ENCODE peak calls at places on chromosomes 5 and 9, in six cellular contexts. Z is GM23338, Q is NCI-H345, U is amniotic stem cell, W is midbrain, G is OCI-LY7. R is an unnamed sample.

GRCh38 chr5:53109041-53109435 is 519 bp downstream of the MOCS2 start:
- DNase-seq in Q (peak), G (peak), Z (peak), U (no peak), W (peak), R (no peak)

GRCh38 chr9:34242830-34243229 is 64.0 kb downstream of the UBAP1 start:
- DNase-seq in W (no peak), Z (no peak), Q (no peak), U (no peak), G (no peak), R (no peak)

GRCh38 chr9:127968717-127969383 is 11.9 kb downstream of the EEIG1 start:
- DNase-seq in Q (peak), G (no peak), W (peak), U (peak), Z (no peak), R (peak)

GRCh38 chr9:35489313-35490154 is at the start of gene RUSC2:
- DNase-seq in W (peak), Q (peak), Z (peak), G (peak), U (peak), R (peak)

GRCh38 chr9:93588641-93589609 is 12.5 kb downstream of the PHF2 start:
- DNase-seq in Q (no peak), Z (no peak), W (no peak), U (no peak), G (no peak), R (no peak)

GRCh38 chr9:99922711-99923030 is 16.2 kb downstream of the STX17 start:
- DNase-seq in G (no peak), Q (no peak), U (no peak), Z (no peak), W (no peak), R (no peak)

GRCh38 chr5:101728933-101729332 is 567.2 kb downstream of the SLCO4C1 start:
- DNase-seq in U (no peak), G (no peak), Q (peak), Z (peak), W (no peak), R (no peak)

GRCh38 chr5:133817456-133817855 is 151.0 kb downstream of the C5orf15 start:
- DNase-seq in W (no peak), G (no peak), U (no peak), Q (no peak), Z (no peak), R (no peak)

GRCh38 chr5:76604838-76605237 is 18.4 kb downstream of the F2RL2 start:
- DNase-seq in U (no peak), Z (no peak), Q (no peak), W (no peak), G (no peak), R (peak)

GRCh38 chr5:31066655-31067328 is 126.7 kb upstream of the CDH6 start:
- DNase-seq in Z (no peak), G (no peak), W (no peak), U (peak), Q (no peak), R (no peak)

GRCh38 chr9:137724114-137724445 is 105.3 kb downstream of the EHMT1 start:
- DNase-seq in W (no peak), G (no peak), Q (no peak), U (no peak), Z (peak), R (peak)

GRCh38 chr5:173718469-173718868 is 102.0 kb upstream of the BOD1 start:
- DNase-seq in W (no peak), G (no peak), U (no peak), Z (no peak), Q (no peak), R (no peak)

GRCh38 chr5:73599378-73599777 is 26.6 kb upstream of the ARHGEF28 start:
- DNase-seq in Q (no peak), W (no peak), U (no peak), G (no peak), Z (no peak), R (no peak)

GRCh38 chr5:77994943-77995342 is 218.8 kb upstream of the TBCA start:
- DNase-seq in U (no peak), W (peak), Z (no peak), G (no peak), Q (no peak), R (no peak)

GRCh38 chr5:123785160-123786001 is 273.4 kb downstream of the CSNK1G3 start:
- DNase-seq in Z (peak), W (peak), U (peak), Q (peak), G (no peak), R (peak)

GRCh38 chr5:33662721-33663435 is 222.1 kb downstream of the TARS1 start:
- DNase-seq in Z (no peak), U (no peak), W (no peak), G (no peak), Q (no peak), R (peak)

GRCh38 chr5:1005904-1006655 is 2.5 kb upstream of the NKD2 start:
- DNase-seq in G (no peak), U (no peak), W (no peak), Q (no peak), Z (no peak), R (no peak)

GRCh38 chr5:21063146-21063545 is 1075.1 kb upstream of the CDH18 start:
- DNase-seq in W (no peak), G (no peak), U (no peak), Z (no peak), Q (no peak), R (no peak)

GRCh38 chr5:37071901-37072581 is 177.1 kb downstream of the CPLANE1 start:
- DNase-seq in U (peak), Z (no peak), G (no peak), Q (no peak), W (peak), R (peak)

GRCh38 chr5:10166392-10166791 is 83.3 kb downstream of the ATPSCKMT start:
- DNase-seq in Q (no peak), Z (no peak), W (no peak), U (no peak), G (no peak), R (no peak)

GRCh38 chr5:178895615-178896571 is at the start of gene ZFP2:
- DNase-seq in Q (peak), Z (peak), U (peak), W (peak), G (peak), R (peak)

GRCh38 chr5:172529896-172530295 is 75.6 kb upstream of the SH3PXD2B start:
- DNase-seq in G (no peak), W (no peak), Q (no peak), Z (no peak), U (no peak), R (no peak)